ENCODE peak calls at places on chromosomes 16 and 17, in eight cellular contexts. One of them, this sample, is unnamed. For H3K4me1, the result is how much of the 10 kb centered on the place peaks cover.

GRCh38 chr17:48330386-48330785 is 99.6 kb downstream of the SKAP1 start:
- DNase-seq in heart right ventricle: no peak
- DNase-seq in foreskin keratinocyte: no peak
- DNase-seq in A549: peak
- DNase-seq in mammary epithelial cell: no peak
- DNase-seq in right lobe of liver: no peak
- DNase-seq in adrenal gland: no peak
- DNase-seq in cardiac muscle cell: no peak
- DNase-seq in this sample: no peak

GRCh38 chr16:67199011-67199807 is at the start of gene ELMO3:
- DNase-seq in mammary epithelial cell: peak
- DNase-seq in heart right ventricle: no peak
- DNase-seq in cardiac muscle cell: no peak
- DNase-seq in right lobe of liver: peak
- DNase-seq in adrenal gland: no peak
- DNase-seq in foreskin keratinocyte: peak
- DNase-seq in A549: no peak
- DNase-seq in this sample: no peak

GRCh38 chr17:32873114-32873513 is 3.8 kb downstream of the MYO1D start:
- DNase-seq in cardiac muscle cell: no peak
- DNase-seq in mammary epithelial cell: peak
- DNase-seq in right lobe of liver: no peak
- DNase-seq in heart right ventricle: no peak
- DNase-seq in adrenal gland: no peak
- DNase-seq in foreskin keratinocyte: peak
- DNase-seq in A549: no peak
- DNase-seq in this sample: no peak

GRCh38 chr17:41151525-41151924 is 1.9 kb upstream of the KRTAP4-5 start:
- DNase-seq in right lobe of liver: no peak
- DNase-seq in adrenal gland: no peak
- DNase-seq in heart right ventricle: no peak
- DNase-seq in foreskin keratinocyte: no peak
- DNase-seq in cardiac muscle cell: no peak
- DNase-seq in A549: no peak
- DNase-seq in mammary epithelial cell: no peak
- DNase-seq in this sample: no peak

GRCh38 chr16:6682142-6682811 is 650.4 kb upstream of the RBFOX1 start:
- DNase-seq in foreskin keratinocyte: no peak
- DNase-seq in A549: peak
- DNase-seq in heart right ventricle: peak
- DNase-seq in cardiac muscle cell: no peak
- DNase-seq in right lobe of liver: peak
- DNase-seq in mammary epithelial cell: no peak
- DNase-seq in adrenal gland: peak
- DNase-seq in this sample: no peak

GRCh38 chr17:20775331-20775730 is 195.8 kb downstream of the CDRT15L2 start:
- DNase-seq in right lobe of liver: no peak
- DNase-seq in adrenal gland: no peak
- DNase-seq in cardiac muscle cell: no peak
- DNase-seq in A549: no peak
- DNase-seq in mammary epithelial cell: no peak
- DNase-seq in foreskin keratinocyte: no peak
- DNase-seq in heart right ventricle: no peak
- DNase-seq in this sample: no peak

GRCh38 chr17:81028506-81028858 is 6.5 kb upstream of the BAIAP2 start:
- DNase-seq in mammary epithelial cell: no peak
- DNase-seq in A549: no peak
- DNase-seq in heart right ventricle: no peak
- DNase-seq in cardiac muscle cell: no peak
- DNase-seq in adrenal gland: no peak
- DNase-seq in foreskin keratinocyte: no peak
- DNase-seq in right lobe of liver: no peak
- DNase-seq in this sample: no peak

GRCh38 chr17:3866269-3866668 is 20.2 kb upstream of the NCBP3 start:
- DNase-seq in mammary epithelial cell: no peak
- DNase-seq in adrenal gland: no peak
- DNase-seq in foreskin keratinocyte: no peak
- DNase-seq in A549: no peak
- DNase-seq in cardiac muscle cell: no peak
- DNase-seq in right lobe of liver: no peak
- DNase-seq in heart right ventricle: no peak
- DNase-seq in this sample: no peak

GRCh38 chr17:71632328-71632727 is 488.5 kb upstream of the SOX9 start:
- DNase-seq in foreskin keratinocyte: peak
- DNase-seq in adrenal gland: no peak
- DNase-seq in cardiac muscle cell: no peak
- DNase-seq in mammary epithelial cell: peak
- DNase-seq in heart right ventricle: no peak
- DNase-seq in right lobe of liver: no peak
- DNase-seq in A549: peak
- DNase-seq in this sample: no peak

GRCh38 chr17:42233148-42233547 is 38.9 kb upstream of the GHDC start:
- DNase-seq in cardiac muscle cell: peak
- DNase-seq in right lobe of liver: no peak
- DNase-seq in heart right ventricle: no peak
- DNase-seq in adrenal gland: no peak
- DNase-seq in A549: no peak
- DNase-seq in mammary epithelial cell: peak
- DNase-seq in foreskin keratinocyte: no peak
- DNase-seq in this sample: no peak

GRCh38 chr17:51164911-51165679 is 1.1 kb upstream of the NME2 start:
- DNase-seq in adrenal gland: no peak
- DNase-seq in heart right ventricle: no peak
- DNase-seq in right lobe of liver: no peak
- DNase-seq in mammary epithelial cell: no peak
- DNase-seq in A549: peak
- DNase-seq in foreskin keratinocyte: no peak
- DNase-seq in cardiac muscle cell: no peak
- DNase-seq in this sample: no peak

GRCh38 chr17:58268774-58269556 is 11.8 kb downstream of the MPO start:
- DNase-seq in mammary epithelial cell: no peak
- DNase-seq in cardiac muscle cell: no peak
- DNase-seq in heart right ventricle: no peak
- DNase-seq in foreskin keratinocyte: no peak
- DNase-seq in right lobe of liver: no peak
- DNase-seq in adrenal gland: no peak
- DNase-seq in A549: no peak
- DNase-seq in this sample: no peak

GRCh38 chr17:60993497-60993896 is 315.8 kb downstream of the BCAS3 start:
- DNase-seq in right lobe of liver: no peak
- DNase-seq in mammary epithelial cell: no peak
- DNase-seq in heart right ventricle: no peak
- DNase-seq in A549: no peak
- DNase-seq in adrenal gland: no peak
- DNase-seq in foreskin keratinocyte: no peak
- DNase-seq in cardiac muscle cell: no peak
- DNase-seq in this sample: no peak

GRCh38 chr17:66200685-66201092 is 8.8 kb upstream of the CEP112 start:
- DNase-seq in foreskin keratinocyte: peak
- DNase-seq in A549: peak
- DNase-seq in cardiac muscle cell: peak
- DNase-seq in heart right ventricle: no peak
- DNase-seq in adrenal gland: peak
- DNase-seq in mammary epithelial cell: peak
- DNase-seq in right lobe of liver: no peak
- DNase-seq in this sample: peak

GRCh38 chr16:84029297-84030096 is 13.1 kb downstream of the SLC38A8 start:
- DNase-seq in A549: no peak
- DNase-seq in right lobe of liver: no peak
- DNase-seq in foreskin keratinocyte: no peak
- DNase-seq in mammary epithelial cell: no peak
- DNase-seq in heart right ventricle: no peak
- DNase-seq in cardiac muscle cell: no peak
- DNase-seq in adrenal gland: no peak
- DNase-seq in this sample: no peak
- H3K4me1 ChIP-seq in A549: under half
- H3K4me1 ChIP-seq in right lobe of liver: under half
- H3K4me1 ChIP-seq in foreskin keratinocyte: under half
- H3K4me1 ChIP-seq in mammary epithelial cell: under half
- H3K4me1 ChIP-seq in heart right ventricle: under half
- H3K4me1 ChIP-seq in cardiac muscle cell: under half
- H3K4me1 ChIP-seq in adrenal gland: under half
- H3K4me1 ChIP-seq in this sample: under half

GRCh38 chr16:89318430-89318758 is 100.9 kb downstream of the ZNF778 start:
- DNase-seq in right lobe of liver: no peak
- DNase-seq in adrenal gland: no peak
- DNase-seq in foreskin keratinocyte: no peak
- DNase-seq in heart right ventricle: no peak
- DNase-seq in A549: no peak
- DNase-seq in cardiac muscle cell: no peak
- DNase-seq in mammary epithelial cell: no peak
- DNase-seq in this sample: no peak

GRCh38 chr16:89318871-89319627 is 101.5 kb downstream of the ZNF778 start:
- DNase-seq in A549: no peak
- DNase-seq in mammary epithelial cell: no peak
- DNase-seq in right lobe of liver: no peak
- DNase-seq in adrenal gland: no peak
- DNase-seq in foreskin keratinocyte: no peak
- DNase-seq in cardiac muscle cell: no peak
- DNase-seq in heart right ventricle: peak
- DNase-seq in this sample: no peak

GRCh38 chr16:89319883-89320716 is 102.6 kb downstream of the ZNF778 start:
- DNase-seq in heart right ventricle: peak
- DNase-seq in adrenal gland: peak
- DNase-seq in cardiac muscle cell: peak
- DNase-seq in mammary epithelial cell: peak
- DNase-seq in foreskin keratinocyte: peak
- DNase-seq in right lobe of liver: peak
- DNase-seq in A549: peak
- DNase-seq in this sample: no peak

GRCh38 chr16:89320717-89321501 is 103.4 kb downstream of the ZNF778 start:
- DNase-seq in right lobe of liver: no peak
- DNase-seq in mammary epithelial cell: no peak
- DNase-seq in heart right ventricle: peak
- DNase-seq in A549: peak
- DNase-seq in foreskin keratinocyte: no peak
- DNase-seq in cardiac muscle cell: peak
- DNase-seq in adrenal gland: peak
- DNase-seq in this sample: peak

GRCh38 chr16:89319628-89319882 is 102.1 kb downstream of the ZNF778 start:
- DNase-seq in adrenal gland: no peak
- DNase-seq in right lobe of liver: no peak
- DNase-seq in mammary epithelial cell: no peak
- DNase-seq in heart right ventricle: no peak
- DNase-seq in cardiac muscle cell: no peak
- DNase-seq in A549: no peak
- DNase-seq in foreskin keratinocyte: no peak
- DNase-seq in this sample: no peak
- H3K4me1 ChIP-seq in adrenal gland: half or more
- H3K4me1 ChIP-seq in right lobe of liver: under half
- H3K4me1 ChIP-seq in mammary epithelial cell: half or more
- H3K4me1 ChIP-seq in heart right ventricle: half or more
- H3K4me1 ChIP-seq in cardiac muscle cell: half or more
- H3K4me1 ChIP-seq in A549: half or more
- H3K4me1 ChIP-seq in foreskin keratinocyte: under half
- H3K4me1 ChIP-seq in this sample: half or more

DNA sequence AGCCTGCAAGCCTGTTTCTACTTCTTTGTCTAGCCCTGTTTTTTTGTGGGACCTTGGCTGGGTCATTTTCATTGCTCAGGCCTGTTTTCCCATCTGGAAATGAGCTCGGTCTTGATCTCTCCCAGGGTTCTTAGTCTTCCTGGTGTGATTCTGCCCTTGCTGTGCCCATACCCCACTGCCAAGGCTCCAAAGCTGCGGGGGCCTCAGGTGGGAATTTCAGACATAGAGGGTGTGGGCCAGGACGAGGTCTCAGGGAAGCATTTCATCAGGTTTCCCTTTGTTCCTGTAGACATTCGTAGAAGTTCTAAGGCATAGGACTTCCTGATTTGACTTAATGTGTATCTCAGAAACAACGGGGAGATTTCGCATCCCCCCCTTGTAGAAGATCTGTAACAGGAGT is 5.8 kb downstream of the MPRIP start:
- DNase-seq in mammary epithelial cell: no peak
- DNase-seq in foreskin keratinocyte: no peak
- DNase-seq in adrenal gland: no peak
- DNase-seq in right lobe of liver: no peak
- DNase-seq in cardiac muscle cell: no peak
- DNase-seq in A549: no peak
- DNase-seq in heart right ventricle: no peak
- DNase-seq in this sample: no peak
- H3K4me1 ChIP-seq in mammary epithelial cell: under half
- H3K4me1 ChIP-seq in foreskin keratinocyte: under half
- H3K4me1 ChIP-seq in adrenal gland: half or more
- H3K4me1 ChIP-seq in right lobe of liver: under half
- H3K4me1 ChIP-seq in cardiac muscle cell: under half
- H3K4me1 ChIP-seq in A549: half or more
- H3K4me1 ChIP-seq in heart right ventricle: half or more
- H3K4me1 ChIP-seq in this sample: half or more

GRCh38 chr17:44076716-44077594 is 6.4 kb downstream of the G6PC3 start:
- DNase-seq in right lobe of liver: no peak
- DNase-seq in cardiac muscle cell: no peak
- DNase-seq in adrenal gland: no peak
- DNase-seq in A549: no peak
- DNase-seq in mammary epithelial cell: no peak
- DNase-seq in foreskin keratinocyte: no peak
- DNase-seq in heart right ventricle: no peak
- DNase-seq in this sample: no peak

GRCh38 chr17:44074911-44075285 is 4.4 kb downstream of the G6PC3 start:
- DNase-seq in adrenal gland: no peak
- DNase-seq in right lobe of liver: no peak
- DNase-seq in cardiac muscle cell: no peak
- DNase-seq in mammary epithelial cell: no peak
- DNase-seq in foreskin keratinocyte: no peak
- DNase-seq in A549: no peak
- DNase-seq in heart right ventricle: no peak
- DNase-seq in this sample: no peak

GRCh38 chr17:44074231-44074910 is 3.8 kb downstream of the G6PC3 start:
- DNase-seq in cardiac muscle cell: no peak
- DNase-seq in A549: no peak
- DNase-seq in right lobe of liver: no peak
- DNase-seq in foreskin keratinocyte: no peak
- DNase-seq in mammary epithelial cell: no peak
- DNase-seq in adrenal gland: no peak
- DNase-seq in heart right ventricle: no peak
- DNase-seq in this sample: no peak

GRCh38 chr17:44077595-44077909 is 7.0 kb downstream of the G6PC3 start:
- DNase-seq in A549: no peak
- DNase-seq in heart right ventricle: no peak
- DNase-seq in adrenal gland: no peak
- DNase-seq in mammary epithelial cell: no peak
- DNase-seq in right lobe of liver: no peak
- DNase-seq in foreskin keratinocyte: no peak
- DNase-seq in cardiac muscle cell: no peak
- DNase-seq in this sample: no peak

GRCh38 chr17:44075598-44076293 is 5.2 kb downstream of the G6PC3 start:
- DNase-seq in right lobe of liver: no peak
- DNase-seq in foreskin keratinocyte: no peak
- DNase-seq in A549: no peak
- DNase-seq in mammary epithelial cell: no peak
- DNase-seq in heart right ventricle: no peak
- DNase-seq in cardiac muscle cell: no peak
- DNase-seq in adrenal gland: no peak
- DNase-seq in this sample: no peak
- H3K4me1 ChIP-seq in right lobe of liver: under half
- H3K4me1 ChIP-seq in foreskin keratinocyte: under half
- H3K4me1 ChIP-seq in A549: under half
- H3K4me1 ChIP-seq in mammary epithelial cell: under half
- H3K4me1 ChIP-seq in heart right ventricle: under half
- H3K4me1 ChIP-seq in cardiac muscle cell: under half
- H3K4me1 ChIP-seq in adrenal gland: under half
- H3K4me1 ChIP-seq in this sample: under half

GRCh38 chr17:78359936-78360370 is at the start of gene SOCS3:
- DNase-seq in mammary epithelial cell: peak
- DNase-seq in foreskin keratinocyte: peak
- DNase-seq in heart right ventricle: peak
- DNase-seq in A549: peak
- DNase-seq in right lobe of liver: peak
- DNase-seq in cardiac muscle cell: peak
- DNase-seq in adrenal gland: peak
- DNase-seq in this sample: peak
- H3K4me1 ChIP-seq in mammary epithelial cell: under half
- H3K4me1 ChIP-seq in foreskin keratinocyte: under half
- H3K4me1 ChIP-seq in heart right ventricle: under half
- H3K4me1 ChIP-seq in A549: under half
- H3K4me1 ChIP-seq in right lobe of liver: under half
- H3K4me1 ChIP-seq in cardiac muscle cell: half or more
- H3K4me1 ChIP-seq in adrenal gland: under half
- H3K4me1 ChIP-seq in this sample: under half